ENCODE peak calls at places on chromosomes 13 and 19, in four cellular contexts. T, F, A and H are unnamed samples.

GRCh38 chr19:28917661-28918060 is 295.3 kb downstream of the UQCRFS1 start:
- DNase-seq in T (no peak), F (no peak), A (no peak), H (no peak)

GRCh38 chr19:33811736-33812387 is 15.2 kb downstream of the KCTD15 start:
- DNase-seq in T (no peak), F (no peak), A (no peak), H (no peak)

GRCh38 chr19:898663-899062 is 5.4 kb downstream of the RNU6-9 start:
- DNase-seq in T (peak), F (no peak), A (no peak), H (no peak)

GRCh38 chr19:38993271-38993670 is 17.7 kb upstream of the FBXO17 start:
- DNase-seq in T (no peak), F (no peak), A (no peak), H (no peak)

GRCh38 chr13:90302113-90302512 is 1045.4 kb upstream of the MIR17HG start:
- DNase-seq in T (no peak), F (no peak), A (no peak), H (no peak)

GRCh38 chr19:940591-941291 is 14.9 kb downstream of the ARID3A start:
- DNase-seq in T (peak), F (peak), A (no peak), H (peak)

GRCh38 chr13:40233731-40234195 is 432.7 kb downstream of the FOXO1 start:
- DNase-seq in T (no peak), F (peak), A (no peak), H (no peak)

GRCh38 chr19:15251010-15251748 is 18.9 kb upstream of the EPHX3 start:
- DNase-seq in T (no peak), F (no peak), A (no peak), H (no peak)

GRCh38 chr19:50932018-50932689 is 20.7 kb downstream of the KLK5 start:
- DNase-seq in T (no peak), F (no peak), A (no peak), H (no peak)

GRCh38 chr13:73412933-73413332 is 354.1 kb downstream of the KLF5 start:
- DNase-seq in T (no peak), F (no peak), A (no peak), H (no peak)

GRCh38 chr13:112443191-112444000 is 67.2 kb downstream of the SPACA7 start:
- DNase-seq in T (no peak), F (no peak), A (peak), H (no peak)

GRCh38 chr19:1061987-1062386 is 5.0 kb upstream of the ARHGAP45 start:
- DNase-seq in T (no peak), F (no peak), A (no peak), H (no peak)

GRCh38 chr19:7909471-7910067 is 5.1 kb upstream of the TGFBR3L start:
- DNase-seq in T (no peak), F (no peak), A (no peak), H (no peak)

GRCh38 chr13:99312493-99312883 is 5.3 kb upstream of the GPR183 start:
- DNase-seq in T (peak), F (peak), A (no peak), H (no peak)

GRCh38 chr13:37209621-37210020 is 104.2 kb upstream of the CSNK1A1L start:
- DNase-seq in T (no peak), F (no peak), A (no peak), H (no peak)

GRCh38 chr19:38004505-38005223 is 97.7 kb downstream of the SIPA1L3 start:
- DNase-seq in T (peak), F (peak), A (peak), H (no peak)

GRCh38 chr13:109697936-109698335 is 88.4 kb downstream of the IRS2 start:
- DNase-seq in T (no peak), F (no peak), A (no peak), H (no peak)

GRCh38 chr13:95481051-95481775 is 71.3 kb upstream of the CLDN10 start:
- DNase-seq in T (no peak), F (no peak), A (no peak), H (no peak)

GRCh38 chr19:35828694-35829301 is 16.2 kb upstream of the PRODH2 start:
- DNase-seq in T (no peak), F (no peak), A (peak), H (peak)

GRCh38 chr19:17137417-17137816 is 61.8 kb downstream of the MYO9B start:
- DNase-seq in T (no peak), F (no peak), A (no peak), H (no peak)

GRCh38 chr13:48429036-48429435 is 16.1 kb upstream of the LPAR6 start:
- DNase-seq in T (no peak), F (no peak), A (no peak), H (no peak)

GRCh38 chr19:28208745-28209144 is 1004.2 kb downstream of the UQCRFS1 start:
- DNase-seq in T (no peak), F (no peak), A (no peak), H (no peak)

GRCh38 chr19:58154287-58154678 is 3.7 kb upstream of the ZNF329 start:
- DNase-seq in T (no peak), F (peak), A (peak), H (no peak)

GRCh38 chr19:41327499-41328156 is 17.7 kb downstream of the CCDC97 start:
- DNase-seq in T (no peak), F (peak), A (peak), H (peak)

GRCh38 chr19:55041244-55041626 is 3.2 kb upstream of the GP6 start:
- DNase-seq in T (no peak), F (no peak), A (no peak), H (no peak)

GRCh38 chr13:106110241-106110855 is 425.1 kb downstream of the EFNB2 start:
- DNase-seq in T (no peak), F (no peak), A (no peak), H (no peak)

GRCh38 chr13:59483441-59484116 is 680.1 kb downstream of the DIAPH3 start:
- DNase-seq in T (no peak), F (no peak), A (no peak), H (no peak)

GRCh38 chr13:112713517-112714253 is 23.8 kb downstream of the ATP11A start:
- DNase-seq in T (no peak), F (no peak), A (no peak), H (no peak)

GRCh38 chr13:109840893-109841287 is 54.5 kb upstream of the IRS2 start:
- DNase-seq in T (no peak), F (no peak), A (no peak), H (no peak)

GRCh38 chr19:15418588-15419412 is at the start of gene AKAP8L:
- DNase-seq in T (peak), F (peak), A (peak), H (peak)

GRCh38 chr19:32614916-32615315 is 33.9 kb downstream of the PDCD5 start:
- DNase-seq in T (no peak), F (no peak), A (no peak), H (no peak)

GRCh38 chr19:11848594-11849263 is at the start of gene ZNF439:
- DNase-seq in T (peak), F (peak), A (no peak), H (peak)

GRCh38 chr13:41562083-41562482 is 104.7 kb downstream of the RGCC start:
- DNase-seq in T (peak), F (peak), A (no peak), H (no peak)

GRCh38 chr13:96252903-96253302 is 163.0 kb downstream of the HS6ST3 start:
- DNase-seq in T (no peak), F (no peak), A (no peak), H (no peak)

GRCh38 chr13:41581884-41582547 is 124.7 kb downstream of the RGCC start:
- DNase-seq in T (no peak), F (no peak), A (no peak), H (no peak)

GRCh38 chr19:19514881-19515763 is at the start of gene TSSK6:
- DNase-seq in T (no peak), F (no peak), A (no peak), H (no peak)

GRCh38 chr13:108269601-108270328 is at the start of gene TNFSF13B:
- DNase-seq in T (peak), F (no peak), A (peak), H (peak)